ENCODE peak calls at places on chromosomes 4 and X, in six cellular contexts. F is activated CD4-positive, alpha-beta T cell treated with anti-CD3 and anti-CD28 coated beads for 24 hours; J is RKO; P is HT1080; B is G401; V is activated CD8-positive, alpha-beta memory T cell treated with anti-CD3 and anti-CD28 coated beads, Interleukin-2, amount 10 ng/mL, durations not matched to agents 7 days and 5 days. Q is an unnamed sample.

GRCh38 chrX:51866156-51866555 is 27.3 kb upstream of the MAGED1 start:
- DNase-seq in F (no peak), J (no peak), P (no peak), B (no peak), V (no peak), Q (no peak)

GRCh38 chr4:113169368-113169767 is 119.9 kb downstream of the ANK2 start:
- DNase-seq in F (no peak), J (no peak), P (no peak), B (no peak), V (no peak), Q (no peak)

GRCh38 chr4:88697588-88698329 is at the start of gene NAP1L5:
- DNase-seq in F (peak; percentile 29), J (peak; percentile 74), P (peak; percentile 66), B (peak; percentile 81), V (peak; percentile 79), Q (no peak)

GRCh38 chr4:169270810-169271691 is at the start of gene SH3RF1:
- DNase-seq in F (no peak), J (peak; percentile 81), P (peak; percentile 87), B (peak; percentile 18), V (peak; percentile 41), Q (peak; percentile 42)

GRCh38 chr4:171896426-171896825 is 83.2 kb downstream of the GALNTL6 start:
- DNase-seq in F (no peak), J (no peak), P (no peak), B (no peak), V (no peak), Q (no peak)

GRCh38 chr4:113827285-113827684 is 65.7 kb upstream of the CAMK2D start:
- DNase-seq in F (no peak), J (no peak), P (no peak), B (no peak), V (no peak), Q (no peak)

GRCh38 chr4:57080781-57081650 is 29.2 kb downstream of the IGFBP7 start:
- DNase-seq in F (no peak), J (peak; percentile 12), P (peak; percentile 95), B (no peak), V (no peak), Q (peak; percentile 96)

GRCh38 chr4:83138979-83139378 is 24.4 kb upstream of the PLAC8 start:
- DNase-seq in F (no peak), J (no peak), P (no peak), B (no peak), V (peak; percentile 86), Q (no peak)

GRCh38 chrX:110180176-110180927 is 137.5 kb downstream of the AMMECR1 start:
- DNase-seq in F (no peak), J (no peak), P (peak; percentile 78), B (no peak), V (no peak), Q (peak; percentile 33)

GRCh38 chr4:56978750-56979303 is at the start of gene POLR2B:
- DNase-seq in F (peak; percentile 73), J (peak; percentile 97), P (peak; percentile 85), B (peak; percentile 94), V (peak; percentile 96), Q (peak; percentile 82)

GRCh38 chr4:168735735-168736134 is 238.9 kb downstream of the PALLD start:
- DNase-seq in F (no peak), J (no peak), P (no peak), B (no peak), V (no peak), Q (no peak)

GRCh38 chr4:121011138-121011537 is 61.2 kb downstream of the NDNF start:
- DNase-seq in F (no peak), J (no peak), P (no peak), B (no peak), V (no peak), Q (no peak)

GRCh38 chr4:70027011-70027410 is 1.2 kb upstream of the HTN3 start:
- DNase-seq in F (no peak), J (no peak), P (no peak), B (no peak), V (no peak), Q (no peak)

GRCh38 chrX:109826954-109827708 is 94.1 kb upstream of the ACSL4 start:
- DNase-seq in F (no peak), J (peak; percentile 22), P (peak; percentile 66), B (no peak), V (no peak), Q (peak; percentile 41)

GRCh38 chrX:138487866-138488265 is 223.7 kb downstream of the FGF13 start:
- DNase-seq in F (no peak), J (no peak), P (no peak), B (no peak), V (no peak), Q (no peak)

GRCh38 chrX:25597561-25597960 is 540.6 kb upstream of the MAGEB18 start:
- DNase-seq in F (no peak), J (no peak), P (peak; percentile 0), B (no peak), V (no peak), Q (no peak)

GRCh38 chrX:44227981-44228380 is 115.5 kb downstream of the EFHC2 start:
- DNase-seq in F (no peak), J (no peak), P (no peak), B (no peak), V (no peak), Q (no peak)

GRCh38 chr4:1748465-1748995 is 27.2 kb downstream of the TACC3 start:
- DNase-seq in F (peak; percentile 71), J (peak; percentile 71), P (peak; percentile 64), B (peak; percentile 61), V (peak; percentile 90), Q (no peak)

GRCh38 chr4:81052119-81053068 is 21.9 kb downstream of the BMP3 start:
- DNase-seq in F (peak; percentile 16), J (peak; percentile 67), P (peak; percentile 56), B (peak; percentile 46), V (no peak), Q (no peak)

GRCh38 chrX:124426824-124427223 is 80.5 kb downstream of the SH2D1A start:
- DNase-seq in F (no peak), J (no peak), P (peak; percentile 1), B (no peak), V (no peak), Q (no peak)

GRCh38 chrX:114999906-115000305 is 17.5 kb downstream of the IL13RA2 start:
- DNase-seq in F (no peak), J (no peak), P (peak; percentile 6), B (no peak), V (no peak), Q (no peak)

GRCh38 chr4:8637456-8637984 is 45.0 kb downstream of the CPZ start:
- DNase-seq in F (no peak), J (no peak), P (no peak), B (no peak), V (no peak), Q (no peak)

GRCh38 chr4:89434364-89434988 is 126.9 kb upstream of the GPRIN3 start:
- DNase-seq in F (no peak), J (peak; percentile 60), P (peak; percentile 34), B (peak; percentile 82), V (no peak), Q (no peak)

GRCh38 chrX:118495958-118496762 is 545 bp downstream of the DOCK11 start:
- DNase-seq in F (peak; percentile 38), J (peak; percentile 54), P (peak; percentile 22), B (peak; percentile 24), V (peak; percentile 90), Q (no peak)

GRCh38 chrX:136778020-136778419 is 2.7 kb downstream of the ARHGEF6 start:
- DNase-seq in F (no peak), J (no peak), P (no peak), B (no peak), V (no peak), Q (no peak)

GRCh38 chrX:133980406-133980805 is 5.0 kb downstream of the GPC3 start:
- DNase-seq in F (no peak), J (no peak), P (no peak), B (no peak), V (no peak), Q (no peak)

GRCh38 chr4:156945532-156945931 is 26.1 kb downstream of the PDGFC start:
- DNase-seq in F (no peak), J (no peak), P (peak; percentile 61), B (no peak), V (no peak), Q (no peak)

GRCh38 chr4:166422475-166422874 is 549.4 kb downstream of the TLL1 start:
- DNase-seq in F (no peak), J (peak; percentile 35), P (peak; percentile 79), B (no peak), V (no peak), Q (peak; percentile 13)

GRCh38 chr4:182207806-182208483 is 35.3 kb upstream of the TENM3 start:
- DNase-seq in F (no peak), J (peak; percentile 64), P (peak; percentile 87), B (no peak), V (no peak), Q (peak; percentile 78)

Q was measured in foreskin keratinocyte.